ENCODE peak calls at places on chromosomes 3 and 15, in nine cellular contexts. W is lower leg skin, I is GM10248, O is foreskin fibroblast, M is AG09319, U is glutamatergic neuron, Y is endothelial cell, E is GM20000, N is nephron progenitor cell. C is an unnamed sample.

GRCh38 chr3:185024966-185025365 is 127.9 kb downstream of the C3orf70 start:
- DNase-seq in N (no peak), E (no peak), Y (no peak), U (no peak), M (no peak), W (no peak), I (no peak), O (no peak), C (no peak)

GRCh38 chr3:191848818-191849217 is 387.9 kb downstream of the PYDC2 start:
- DNase-seq in M (no peak), N (no peak), E (no peak), W (no peak), O (no peak), Y (no peak), I (no peak), U (no peak), C (no peak)

GRCh38 chr3:78253860-78254259 is 1214.0 kb downstream of the ROBO2 start:
- DNase-seq in M (no peak), O (no peak), U (no peak), Y (no peak), N (no peak), W (no peak), I (no peak), E (no peak), C (no peak)

GRCh38 chr15:38545179-38545578 is 19.4 kb downstream of the RASGRP1 start:
- DNase-seq in N (no peak), O (no peak), Y (no peak), E (no peak), I (no peak), W (no peak), M (no peak), U (no peak), C (no peak)

GRCh38 chr3:71010731-71011455 is 572.6 kb downstream of the FOXP1 start:
- DNase-seq in U (no peak), I (peak; percentile 28), E (peak; percentile 53), N (no peak), W (no peak), Y (no peak), O (no peak), M (no peak), C (no peak)

GRCh38 chr15:44489464-44489863 is 47.5 kb upstream of the EIF3J start:
- DNase-seq in E (no peak), M (peak; percentile 18), U (no peak), W (no peak), N (no peak), Y (no peak), I (no peak), O (peak; percentile 88), C (no peak)

GRCh38 chr15:51365417-51365816 is 24.0 kb downstream of the GLDN start:
- DNase-seq in N (no peak), I (no peak), E (no peak), W (no peak), M (no peak), O (no peak), U (no peak), Y (no peak), C (no peak)

GRCh38 chr3:99866167-99866810 is 48.6 kb downstream of the CMSS1 start:
- DNase-seq in W (no peak), M (no peak), O (peak; percentile 81), N (no peak), Y (no peak), I (no peak), U (no peak), E (no peak), C (no peak)

GRCh38 chr3:171095063-171095462 is 68.5 kb upstream of the SLC2A2 start:
- DNase-seq in N (no peak), Y (no peak), O (no peak), I (no peak), E (no peak), M (no peak), W (no peak), U (no peak), C (no peak)

GRCh38 chr3:67011414-67012131 is 13.5 kb downstream of the KBTBD8 start:
- DNase-seq in N (no peak), M (no peak), E (no peak), I (no peak), W (no peak), O (no peak), U (no peak), Y (no peak), C (no peak)

GRCh38 chr15:63626955-63627354 is 29.8 kb downstream of the FBXL22 start:
- DNase-seq in E (peak; percentile 50), W (no peak), U (no peak), Y (no peak), N (no peak), O (no peak), M (no peak), I (peak; percentile 60), C (no peak)

GRCh38 chr3:43001094-43001553 is 22.0 kb downstream of the GASK1A start:
- DNase-seq in M (peak; percentile 85), U (no peak), O (peak; percentile 90), I (no peak), W (peak; percentile 90), Y (no peak), N (no peak), E (no peak), C (no peak)

GRCh38 chr15:65335278-65336055 is 31.0 kb downstream of the RNU5B-1 start:
- DNase-seq in U (peak; percentile 10), W (no peak), E (no peak), N (no peak), M (no peak), I (no peak), Y (no peak), O (no peak), C (no peak)

GRCh38 chr15:65336767-65337435 is 32.4 kb downstream of the RNU5B-1 start:
- DNase-seq in Y (no peak), O (no peak), E (no peak), U (peak; percentile 73), I (no peak), W (no peak), M (no peak), N (peak; percentile 53), C (no peak)

GRCh38 chr15:65334586-65335231 is 30.2 kb downstream of the RNU5B-1 start:
- DNase-seq in N (peak; percentile 36), M (no peak), E (no peak), U (peak; percentile 37), O (no peak), Y (peak; percentile 55), I (no peak), W (no peak), C (no peak)

GRCh38 chr15:65337436-65338070 is 33.1 kb downstream of the RNU5B-1 start:
- DNase-seq in W (no peak), O (no peak), I (no peak), U (peak; percentile 91), Y (no peak), E (no peak), M (no peak), N (peak; percentile 32), C (no peak)

DNA sequence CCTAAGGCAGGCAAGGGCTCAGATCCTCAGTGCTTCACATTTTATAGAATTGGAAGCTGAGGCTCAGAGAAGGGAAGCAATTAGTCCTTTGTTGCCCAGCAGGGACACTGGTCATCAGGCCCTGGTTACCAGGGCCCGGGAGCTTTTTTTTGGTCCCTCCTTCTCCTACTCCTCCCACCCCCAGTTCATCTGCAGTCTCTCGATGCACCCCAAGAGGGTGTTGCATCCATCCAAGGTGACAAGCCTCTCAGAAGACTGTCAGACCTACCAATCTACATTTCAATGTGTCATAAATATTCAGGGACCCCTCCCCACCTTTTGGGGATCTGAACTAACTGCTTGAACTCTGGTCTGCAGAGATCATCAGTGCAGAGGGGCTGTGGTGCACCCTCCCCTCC is 31.9 kb downstream of the RNU5B-1 start:
- DNase-seq in N (no peak), O (no peak), M (no peak), W (no peak), I (no peak), U (no peak), E (no peak), Y (no peak), C (no peak)
- TF ChIP-seq CTCF in N (no peak), O (no peak), M (no peak), W (no peak), I (no peak), U (no peak), E (no peak), Y (no peak), C (no peak)

DNA sequence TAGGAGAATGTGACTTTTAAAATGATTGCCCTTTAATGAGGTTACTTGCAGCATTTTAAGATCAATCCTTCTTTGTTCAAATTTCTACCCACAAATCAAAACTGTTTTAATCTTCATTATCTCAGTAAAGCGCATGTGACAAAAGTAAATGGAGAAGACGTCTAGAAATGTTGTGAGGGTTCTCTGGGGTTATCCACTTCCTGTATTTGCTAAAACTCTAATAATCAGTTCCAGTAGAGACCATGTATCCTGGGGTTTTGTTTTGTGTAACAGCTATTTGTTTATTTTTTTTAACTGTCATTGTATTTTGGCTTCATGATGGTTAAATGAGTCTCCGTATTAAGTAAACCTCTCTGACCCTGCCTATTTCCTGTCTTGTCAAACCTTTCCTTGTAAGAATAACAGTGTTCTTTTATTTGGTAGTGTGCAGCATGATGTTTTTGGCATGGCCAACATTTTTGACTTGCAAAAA is 27.5 kb downstream of the DUT start:
- DNase-seq in W (no peak), I (no peak), E (no peak), N (no peak), O (peak; percentile 49), U (no peak), M (no peak), Y (no peak), C (no peak)
- TF ChIP-seq CTCF in W (no peak), I (no peak), E (no peak), N (no peak), O (no peak), U (no peak), M (no peak), Y (no peak), C (no peak)

GRCh38 chr3:121852256-121852655 is 17.2 kb downstream of the EAF2 start:
- DNase-seq in O (no peak), U (no peak), W (no peak), E (no peak), Y (no peak), N (no peak), I (no peak), M (no peak), C (no peak)

DNA sequence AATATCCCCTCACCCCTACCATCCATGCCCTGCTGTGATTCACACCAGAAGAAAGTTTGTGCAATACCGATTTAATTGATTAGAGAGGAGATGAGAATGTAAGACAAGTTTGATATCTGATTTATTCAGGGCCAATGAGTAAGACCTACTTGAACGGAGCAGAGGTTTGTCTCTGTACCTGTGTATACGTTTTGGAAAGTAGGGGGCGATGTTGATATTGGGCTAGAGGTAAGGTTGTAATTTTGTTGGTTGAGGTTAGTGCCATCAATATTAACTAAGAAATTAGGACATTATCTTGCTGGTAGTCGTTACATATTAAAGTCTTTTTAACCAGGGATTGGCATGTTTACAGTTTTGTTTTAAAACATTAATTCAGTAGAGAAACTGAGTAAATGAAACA is 20.5 kb downstream of the EAF2 start:
- DNase-seq in O (no peak), I (no peak), W (no peak), N (no peak), Y (no peak), U (no peak), E (no peak), M (no peak), C (no peak)
- TF ChIP-seq CTCF in O (peak; percentile 4), I (no peak), W (no peak), N (peak; percentile 32), Y (peak; percentile 38), U (no peak), E (no peak), M (no peak), C (no peak)

DNA sequence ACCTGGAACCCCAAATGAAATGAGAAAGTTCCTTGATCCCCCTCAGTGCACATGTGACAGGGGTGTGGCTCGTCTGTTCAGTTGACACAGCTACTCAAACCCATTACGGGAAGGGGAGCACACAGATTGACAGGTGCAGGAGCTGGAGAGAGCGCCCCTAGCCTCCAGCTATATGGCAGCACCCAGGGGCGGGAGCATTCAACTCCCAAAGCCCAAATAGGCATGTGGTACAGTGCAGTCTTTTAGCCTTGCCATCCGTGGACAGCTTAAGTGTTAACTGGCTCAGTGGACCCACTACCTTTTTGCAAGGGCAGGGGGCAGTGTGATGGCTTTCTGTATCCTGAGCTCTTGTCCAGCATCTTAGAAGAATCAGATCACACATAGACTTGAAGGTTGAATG is 1374.2 kb upstream of the ALCAM start:
- DNase-seq in O (no peak), Y (no peak), I (no peak), N (no peak), E (no peak), U (no peak), M (no peak), W (no peak), C (no peak)
- TF ChIP-seq CTCF in O (no peak), Y (no peak), I (no peak), N (no peak), E (no peak), U (no peak), M (no peak), W (no peak), C (no peak)

C was measured in mesothelial cell of epicardium.